ENCODE peak calls at places on chromosomes 6 and 20, in six cellular contexts. Y is PC-9; Q is neuronal stem cell; U is GM23338; T is astrocyte; H is CD8-positive, alpha-beta memory T cell. L is an unnamed sample. For H3K27me3, the result is how much of the 10 kb centered on the place peaks cover.

GRCh38 chr20:40961176-40961575 is 67.4 kb upstream of the TOP1 start:
- DNase-seq in T (no peak), Y (no peak), Q (no peak), H (no peak), U (no peak), L (no peak)

GRCh38 chr6:141153563-141153962 is 979.2 kb upstream of the GJE1 start:
- DNase-seq in T (no peak), U (peak), Q (no peak), H (peak), Y (no peak), L (no peak)

GRCh38 chr20:59779656-59780380 is 153.6 kb downstream of the SYCP2 start:
- DNase-seq in H (no peak), Y (no peak), Q (no peak), U (no peak), T (no peak), L (no peak)

GRCh38 chr6:43522547-43523263 is 5.8 kb downstream of the POLR1C start:
- DNase-seq in H (no peak), Y (no peak), U (no peak), Q (no peak), T (no peak), L (no peak)

GRCh38 chr6:152273002-152273401 is 364.2 kb downstream of the SYNE1 start:
- DNase-seq in H (no peak), U (no peak), T (peak), Y (peak), Q (no peak), L (no peak)

GRCh38 chr6:67285770-67286495 is 1349.1 kb upstream of the ADGRB3 start:
- DNase-seq in Y (no peak), U (no peak), H (no peak), Q (no peak), T (peak), L (no peak)

GRCh38 chr6:157841211-157841840 is 18.3 kb downstream of the SNX9 start:
- DNase-seq in T (no peak), U (no peak), H (no peak), Q (no peak), Y (peak), L (no peak)

GRCh38 chr6:131210469-131210868 is 75.2 kb downstream of the AKAP7 start:
- DNase-seq in H (no peak), T (no peak), Q (no peak), U (no peak), Y (no peak), L (no peak)

GRCh38 chr20:53606364-53606985 is 12.8 kb upstream of the ZNF217 start:
- DNase-seq in T (peak), U (no peak), Y (no peak), Q (no peak), H (no peak), L (peak)

GRCh38 chr6:75217203-75217602 is 11.3 kb upstream of the COL12A1 start:
- DNase-seq in Q (no peak), T (peak), U (no peak), Y (no peak), H (no peak), L (no peak)

GRCh38 chr6:83309344-83309743 is 116.2 kb downstream of the RWDD2A start:
- DNase-seq in H (no peak), Y (no peak), U (no peak), T (no peak), Q (no peak), L (no peak)

GRCh38 chr6:93821953-93822352 is 402.6 kb upstream of the EPHA7 start:
- DNase-seq in Y (no peak), T (no peak), Q (no peak), H (no peak), U (no peak), L (no peak)

GRCh38 chr6:100913400-100914276 is 32.5 kb upstream of the ASCC3 start:
- DNase-seq in Q (no peak), U (peak), H (no peak), Y (no peak), T (no peak), L (no peak)

GRCh38 chr6:20274115-20274514 is 61.8 kb upstream of the MBOAT1 start:
- DNase-seq in Q (no peak), H (no peak), U (no peak), T (no peak), Y (no peak), L (no peak)

GRCh38 chr6:36032245-36032644 is 4.6 kb downstream of the MAPK14 start:
- DNase-seq in T (no peak), U (no peak), H (no peak), Q (no peak), Y (no peak), L (no peak)

GRCh38 chr20:43462369-43463132 is 4.9 kb downstream of the SRSF6 start:
- DNase-seq in T (no peak), Q (no peak), U (no peak), H (no peak), Y (no peak), L (no peak)

GRCh38 chr20:43460830-43461200 is 3.1 kb downstream of the SRSF6 start:
- DNase-seq in Q (no peak), H (no peak), U (no peak), Y (no peak), T (no peak), L (peak)

GRCh38 chr20:43460172-43460829 is 2.6 kb downstream of the SRSF6 start:
- DNase-seq in T (no peak), Y (no peak), H (no peak), Q (no peak), U (no peak), L (no peak)

GRCh38 chr20:43463133-43463863 is 5.6 kb downstream of the SRSF6 start:
- DNase-seq in T (no peak), U (no peak), Y (no peak), Q (no peak), H (no peak), L (no peak)

DNA sequence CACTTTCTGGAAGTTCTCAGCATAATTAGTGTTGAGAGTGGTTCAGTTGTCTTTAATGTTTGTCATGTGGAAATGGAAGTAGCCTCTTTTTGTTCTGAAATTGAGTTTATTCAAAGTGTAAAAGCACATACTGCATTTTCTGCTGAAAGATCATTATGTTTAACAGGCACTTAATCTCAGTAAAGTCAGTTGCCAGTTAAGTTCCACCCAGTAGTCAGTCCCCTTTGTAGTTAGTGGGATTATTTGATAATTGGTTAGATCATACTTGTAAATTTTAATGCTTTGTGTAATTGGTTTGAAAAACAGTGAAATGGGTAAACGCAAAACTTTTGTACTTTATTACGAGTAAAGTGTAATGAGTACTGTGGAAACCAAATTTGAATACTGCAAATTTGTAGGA is 4.2 kb downstream of the SRSF6 start:
- DNase-seq in H (no peak), U (no peak), T (no peak), Y (no peak), Q (no peak), L (no peak)
- H3K4me3 ChIP-seq in H (no peak), U (no peak), T (no peak), Y (no peak), Q (no peak), L (no peak)

DNA sequence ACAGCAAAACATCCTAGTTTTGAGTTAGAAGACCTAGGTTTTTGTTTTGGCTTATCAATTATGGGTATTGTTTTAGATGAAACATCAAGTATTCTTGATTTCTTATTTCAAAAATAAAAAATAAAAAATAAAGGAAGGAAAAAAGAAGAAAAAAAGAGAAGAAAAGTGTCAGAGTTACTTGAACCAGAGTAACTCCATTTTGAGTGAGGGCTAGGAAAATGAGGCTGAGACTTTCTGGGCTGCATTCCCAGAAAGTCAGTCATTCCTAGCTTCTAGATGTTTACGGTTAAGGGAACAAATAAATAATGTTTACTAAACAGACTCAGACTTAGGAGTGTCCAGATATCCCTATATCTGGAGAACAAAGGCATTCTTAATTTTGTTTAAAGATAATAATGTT is 45.3 kb upstream of the HFE start:
- DNase-seq in Q (no peak), T (no peak), Y (no peak), H (no peak), U (no peak), L (no peak)
- H3K27me3 ChIP-seq in Q (under half), T (under half), Y (under half), H (under half), U (under half), L (under half)

GRCh38 chr6:1495344-1495743 is 106.0 kb downstream of the FOXF2 start:
- DNase-seq in U (no peak), Y (no peak), Q (no peak), T (no peak), H (no peak), L (no peak)

GRCh38 chr6:1491920-1492319 is 102.5 kb downstream of the FOXF2 start:
- DNase-seq in H (no peak), Q (no peak), Y (no peak), U (no peak), T (no peak), L (no peak)

GRCh38 chr6:1496836-1497592 is 107.6 kb downstream of the FOXF2 start:
- DNase-seq in Y (no peak), Q (no peak), U (no peak), H (no peak), T (no peak), L (no peak)

GRCh38 chr6:1496092-1496491 is 106.7 kb downstream of the FOXF2 start:
- DNase-seq in H (no peak), Q (no peak), U (no peak), Y (no peak), T (no peak), L (no peak)

GRCh38 chr6:1494671-1495070 is 105.3 kb downstream of the FOXF2 start:
- DNase-seq in U (no peak), Y (no peak), T (no peak), H (no peak), Q (no peak), L (no peak)
- H3K4me3 ChIP-seq in U (no peak), Y (no peak), T (no peak), H (no peak), Q (no peak), L (no peak)

GRCh38 chr6:33856034-33856590 is 52.3 kb upstream of the MLN start:
- DNase-seq in Y (no peak), H (no peak), U (no peak), T (no peak), Q (no peak), L (no peak)
- H3K27me3 ChIP-seq in Y (under half), H (under half), U (under half), T (under half), Q (half or more), L (under half)

DNA sequence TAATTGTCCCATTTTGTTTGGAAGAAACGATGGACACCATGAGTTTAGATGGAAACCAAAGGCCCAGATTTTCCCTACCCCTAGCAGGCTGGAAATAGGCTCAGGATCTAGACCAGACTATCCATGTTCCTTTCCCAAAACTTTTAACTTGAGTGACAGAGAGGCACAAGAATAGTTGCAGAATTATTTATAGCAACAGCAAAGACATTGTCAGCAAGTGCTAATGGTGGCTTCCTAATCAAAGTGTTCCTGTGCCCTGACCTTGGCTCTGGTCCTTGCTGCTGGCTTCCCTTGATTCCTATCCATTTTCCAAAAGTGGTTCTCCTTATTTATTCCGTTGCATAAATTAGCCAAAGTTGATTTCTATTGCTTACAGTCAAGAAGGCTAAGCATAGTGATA is 103.1 kb downstream of the RNGTT start:
- DNase-seq in H (no peak), Y (no peak), U (no peak), T (no peak), Q (no peak), L (no peak)
- H3K4me3 ChIP-seq in H (no peak), Y (no peak), U (no peak), T (no peak), Q (no peak), L (no peak)

L was measured in Peyer's patch.